ENCODE peak calls at places on chromosomes 5 and 9, in four cellular contexts. One of them, this sample, is unnamed.

GRCh38 chr5:40483316-40483715 is 196.4 kb upstream of the PTGER4 start:
- DNase-seq in adrenal gland: no peak
- DNase-seq in endothelial cell of umbilical vein: no peak
- DNase-seq in heart left ventricle: no peak
- DNase-seq in this sample: no peak

GRCh38 chr5:100004969-100005368 is 530.2 kb upstream of the FAM174A start:
- DNase-seq in adrenal gland: no peak
- DNase-seq in endothelial cell of umbilical vein: no peak
- DNase-seq in heart left ventricle: no peak
- DNase-seq in this sample: no peak

GRCh38 chr5:18732556-18733479 is 1098.6 kb downstream of the TAF11L14 start:
- DNase-seq in adrenal gland: no peak
- DNase-seq in endothelial cell of umbilical vein: no peak
- DNase-seq in heart left ventricle: no peak
- DNase-seq in this sample: no peak

GRCh38 chr5:107389130-107389553 is 281.6 kb downstream of the EFNA5 start:
- DNase-seq in adrenal gland: no peak
- DNase-seq in endothelial cell of umbilical vein: peak; percentile 92
- DNase-seq in heart left ventricle: no peak
- DNase-seq in this sample: no peak

GRCh38 chr5:142810081-142810480 is 39.9 kb downstream of the ARHGAP26 start:
- DNase-seq in adrenal gland: no peak
- DNase-seq in endothelial cell of umbilical vein: peak; percentile 71
- DNase-seq in heart left ventricle: no peak
- DNase-seq in this sample: no peak

GRCh38 chr9:21102311-21102710 is 24.6 kb upstream of the IFNB1 start:
- DNase-seq in adrenal gland: no peak
- DNase-seq in endothelial cell of umbilical vein: no peak
- DNase-seq in heart left ventricle: no peak
- DNase-seq in this sample: no peak

GRCh38 chr5:127203818-127204217 is 86.8 kb upstream of the MEGF10 start:
- DNase-seq in adrenal gland: no peak
- DNase-seq in endothelial cell of umbilical vein: no peak
- DNase-seq in heart left ventricle: no peak
- DNase-seq in this sample: no peak

GRCh38 chr9:101727621-101728524 is 10.6 kb downstream of the GRIN3A start:
- DNase-seq in adrenal gland: no peak
- DNase-seq in endothelial cell of umbilical vein: no peak
- DNase-seq in heart left ventricle: no peak
- DNase-seq in this sample: no peak

GRCh38 chr9:86126998-86127972 is 27.9 kb upstream of the GOLM1 start:
- DNase-seq in adrenal gland: peak; percentile 99
- DNase-seq in endothelial cell of umbilical vein: no peak
- DNase-seq in heart left ventricle: peak; percentile 21
- DNase-seq in this sample: peak; percentile 29

GRCh38 chr5:120538149-120538548 is 74.0 kb downstream of the PRR16 start:
- DNase-seq in adrenal gland: no peak
- DNase-seq in endothelial cell of umbilical vein: no peak
- DNase-seq in heart left ventricle: no peak
- DNase-seq in this sample: no peak

GRCh38 chr5:166961028-166961427 is 1330.4 kb upstream of the WWC1 start:
- DNase-seq in adrenal gland: no peak
- DNase-seq in endothelial cell of umbilical vein: no peak
- DNase-seq in heart left ventricle: no peak
- DNase-seq in this sample: no peak

GRCh38 chr9:95434116-95435073 is 82.4 kb downstream of the PTCH1 start:
- DNase-seq in adrenal gland: no peak
- DNase-seq in endothelial cell of umbilical vein: no peak
- DNase-seq in heart left ventricle: no peak
- DNase-seq in this sample: no peak

GRCh38 chr5:174794941-174795672 is 70.7 kb downstream of the MSX2 start:
- DNase-seq in adrenal gland: no peak
- DNase-seq in endothelial cell of umbilical vein: no peak
- DNase-seq in heart left ventricle: no peak
- DNase-seq in this sample: no peak

GRCh38 chr5:150082364-150082763 is 4.0 kb downstream of the CSF1R start:
- DNase-seq in adrenal gland: no peak
- DNase-seq in endothelial cell of umbilical vein: no peak
- DNase-seq in heart left ventricle: peak; percentile 11
- DNase-seq in this sample: no peak

GRCh38 chr5:149264432-149265069 is 7.1 kb upstream of the AFAP1L1 start:
- DNase-seq in adrenal gland: no peak
- DNase-seq in endothelial cell of umbilical vein: no peak
- DNase-seq in heart left ventricle: no peak
- DNase-seq in this sample: no peak

GRCh38 chr5:86864022-86864421 is 246.3 kb downstream of the COX7C start:
- DNase-seq in adrenal gland: no peak
- DNase-seq in endothelial cell of umbilical vein: no peak
- DNase-seq in heart left ventricle: no peak
- DNase-seq in this sample: no peak

GRCh38 chr9:13032585-13032984 is 246.9 kb downstream of the MPDZ start:
- DNase-seq in adrenal gland: no peak
- DNase-seq in endothelial cell of umbilical vein: no peak
- DNase-seq in heart left ventricle: no peak
- DNase-seq in this sample: no peak

GRCh38 chr5:132883261-132883834 is 9.9 kb downstream of the LEAP2 start:
- DNase-seq in adrenal gland: peak; percentile 69
- DNase-seq in endothelial cell of umbilical vein: peak; percentile 82
- DNase-seq in heart left ventricle: peak; percentile 49
- DNase-seq in this sample: no peak

GRCh38 chr9:72932669-72933068 is 20.2 kb downstream of the ALDH1A1 start:
- DNase-seq in adrenal gland: no peak
- DNase-seq in endothelial cell of umbilical vein: no peak
- DNase-seq in heart left ventricle: no peak
- DNase-seq in this sample: no peak

GRCh38 chr5:34490501-34491250 is 165.5 kb upstream of the RAI14 start:
- DNase-seq in adrenal gland: no peak
- DNase-seq in endothelial cell of umbilical vein: no peak
- DNase-seq in heart left ventricle: no peak
- DNase-seq in this sample: no peak

GRCh38 chr9:77457916-77458592 is 190.1 kb downstream of the GNA14 start:
- DNase-seq in adrenal gland: peak; percentile 63
- DNase-seq in endothelial cell of umbilical vein: peak; percentile 63
- DNase-seq in heart left ventricle: peak; percentile 51
- DNase-seq in this sample: peak; percentile 71

GRCh38 chr9:28059192-28059591 is 485.9 kb upstream of the C9orf72 start:
- DNase-seq in adrenal gland: no peak
- DNase-seq in endothelial cell of umbilical vein: no peak
- DNase-seq in heart left ventricle: no peak
- DNase-seq in this sample: no peak

GRCh38 chr5:133611357-133612020 is 852 bp downstream of the FSTL4 start:
- DNase-seq in adrenal gland: no peak
- DNase-seq in endothelial cell of umbilical vein: no peak
- DNase-seq in heart left ventricle: no peak
- DNase-seq in this sample: no peak

GRCh38 chr9:134159566-134160245 is 4.7 kb downstream of the RNU6ATAC start:
- DNase-seq in adrenal gland: no peak
- DNase-seq in endothelial cell of umbilical vein: no peak
- DNase-seq in heart left ventricle: no peak
- DNase-seq in this sample: no peak

GRCh38 chr9:108708448-108708847 is 147.3 kb downstream of the ACTL7B start:
- DNase-seq in adrenal gland: no peak
- DNase-seq in endothelial cell of umbilical vein: no peak
- DNase-seq in heart left ventricle: no peak
- DNase-seq in this sample: no peak

GRCh38 chr5:55868846-55869245 is 17.7 kb downstream of the IL31RA start:
- DNase-seq in adrenal gland: peak; percentile 82
- DNase-seq in endothelial cell of umbilical vein: peak; percentile 99
- DNase-seq in heart left ventricle: no peak
- DNase-seq in this sample: no peak

GRCh38 chr5:167871091-167871490 is 420.4 kb upstream of the WWC1 start:
- DNase-seq in adrenal gland: no peak
- DNase-seq in endothelial cell of umbilical vein: no peak
- DNase-seq in heart left ventricle: no peak
- DNase-seq in this sample: no peak

GRCh38 chr9:83544002-83544698 is 5.9 kb upstream of the FRMD3 start:
- DNase-seq in adrenal gland: peak; percentile 88
- DNase-seq in endothelial cell of umbilical vein: peak; percentile 65
- DNase-seq in heart left ventricle: no peak
- DNase-seq in this sample: no peak

GRCh38 chr5:159878988-159879471 is 37.3 kb upstream of the ADRA1B start:
- DNase-seq in adrenal gland: peak; percentile 23
- DNase-seq in endothelial cell of umbilical vein: no peak
- DNase-seq in heart left ventricle: peak; percentile 71
- DNase-seq in this sample: peak; percentile 67

GRCh38 chr9:89878003-89878411 is 273.2 kb downstream of the GADD45G start:
- DNase-seq in adrenal gland: peak; percentile 30
- DNase-seq in endothelial cell of umbilical vein: no peak
- DNase-seq in heart left ventricle: no peak
- DNase-seq in this sample: peak; percentile 23

GRCh38 chr5:139386039-139386438 is 2.9 kb upstream of the SLC23A1 start:
- DNase-seq in adrenal gland: no peak
- DNase-seq in endothelial cell of umbilical vein: no peak
- DNase-seq in heart left ventricle: no peak
- DNase-seq in this sample: peak; percentile 5

GRCh38 chr5:158995694-158996173 is 104.0 kb downstream of the EBF1 start:
- DNase-seq in adrenal gland: no peak
- DNase-seq in endothelial cell of umbilical vein: no peak
- DNase-seq in heart left ventricle: no peak
- DNase-seq in this sample: no peak

GRCh38 chr5:143695941-143696340 is 116.0 kb upstream of the HMHB1 start:
- DNase-seq in adrenal gland: no peak
- DNase-seq in endothelial cell of umbilical vein: no peak
- DNase-seq in heart left ventricle: no peak
- DNase-seq in this sample: no peak

GRCh38 chr5:14240366-14240765 is 97.2 kb downstream of the TRIO start:
- DNase-seq in adrenal gland: no peak
- DNase-seq in endothelial cell of umbilical vein: no peak
- DNase-seq in heart left ventricle: no peak
- DNase-seq in this sample: no peak

GRCh38 chr9:136086213-136086881 is 8.7 kb downstream of the NACC2 start:
- DNase-seq in adrenal gland: peak; percentile 31
- DNase-seq in endothelial cell of umbilical vein: no peak
- DNase-seq in heart left ventricle: no peak
- DNase-seq in this sample: no peak

DNA sequence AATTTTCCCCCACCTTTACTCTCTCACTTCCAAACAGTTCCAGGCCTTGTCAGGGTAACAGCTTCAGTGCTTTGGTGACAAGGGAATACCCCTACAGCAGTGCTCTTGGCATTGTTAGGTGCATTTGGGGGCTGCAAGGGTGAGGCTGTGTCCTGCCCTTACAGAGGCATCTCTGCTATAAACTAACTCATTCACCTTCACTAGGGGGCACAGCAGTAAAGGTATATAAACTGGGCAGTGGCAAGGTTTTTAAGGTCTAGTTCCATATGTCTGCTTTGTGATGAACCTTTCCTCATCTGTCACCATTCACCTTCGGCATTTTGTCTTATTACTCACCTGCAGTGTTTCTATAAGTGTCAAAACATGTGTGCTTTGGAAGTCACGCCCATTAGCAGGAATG is 79.1 kb upstream of the GPR151 start:
- DNase-seq in adrenal gland: no peak
- DNase-seq in endothelial cell of umbilical vein: no peak
- DNase-seq in heart left ventricle: no peak
- DNase-seq in this sample: no peak
- TF ChIP-seq CTCF in adrenal gland: no peak
- TF ChIP-seq CTCF in endothelial cell of umbilical vein: no peak
- TF ChIP-seq CTCF in heart left ventricle: no peak
- TF ChIP-seq CTCF in this sample: no peak

GRCh38 chr9:137087409-137087925 is 682 bp downstream of the MAN1B1 start:
- DNase-seq in adrenal gland: peak; percentile 37
- DNase-seq in endothelial cell of umbilical vein: no peak
- DNase-seq in heart left ventricle: no peak
- DNase-seq in this sample: no peak

GRCh38 chr9:137088121-137088520 is 1.3 kb downstream of the MAN1B1 start:
- DNase-seq in adrenal gland: no peak
- DNase-seq in endothelial cell of umbilical vein: no peak
- DNase-seq in heart left ventricle: no peak
- DNase-seq in this sample: no peak

GRCh38 chr9:137085918-137086530 is 761 bp upstream of the MAN1B1 start:
- DNase-seq in adrenal gland: peak; percentile 83
- DNase-seq in endothelial cell of umbilical vein: peak; percentile 37
- DNase-seq in heart left ventricle: no peak
- DNase-seq in this sample: peak; percentile 57

GRCh38 chr9:137084526-137084925 is 2.3 kb upstream of the MAN1B1 start:
- DNase-seq in adrenal gland: peak; percentile 34
- DNase-seq in endothelial cell of umbilical vein: no peak
- DNase-seq in heart left ventricle: no peak
- DNase-seq in this sample: no peak

GRCh38 chr9:137086531-137087408 is at the start of gene MAN1B1:
- DNase-seq in adrenal gland: peak; percentile 99
- DNase-seq in endothelial cell of umbilical vein: peak; percentile 100
- DNase-seq in heart left ventricle: peak; percentile 99
- DNase-seq in this sample: peak; percentile 99
- TF ChIP-seq POLR2A in adrenal gland: peak; percentile 89
- TF ChIP-seq POLR2A in endothelial cell of umbilical vein: peak; percentile 89
- TF ChIP-seq POLR2A in heart left ventricle: no peak
- TF ChIP-seq POLR2A in this sample: peak; percentile 87

DNA sequence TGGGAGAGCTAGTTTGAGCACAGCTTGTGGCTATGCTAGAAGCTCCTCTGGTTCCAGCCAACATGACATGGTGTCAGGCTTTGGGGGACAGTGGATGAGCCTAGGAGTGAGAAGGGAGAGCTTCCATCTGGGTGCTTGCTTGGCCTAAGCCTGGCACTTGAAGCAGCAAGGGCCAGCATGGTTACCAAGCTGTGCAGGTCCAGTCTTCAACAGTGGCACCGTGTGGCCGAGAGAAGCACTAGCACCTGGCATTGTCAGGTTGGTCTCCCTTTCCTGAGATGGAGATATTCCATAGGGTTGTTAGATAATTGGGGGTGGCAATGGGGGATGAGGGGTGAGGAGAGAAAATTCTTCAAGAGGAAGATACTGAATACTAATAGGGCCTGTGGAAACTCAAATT is 261.9 kb downstream of the PBX3 start:
- DNase-seq in adrenal gland: no peak
- DNase-seq in endothelial cell of umbilical vein: no peak
- DNase-seq in heart left ventricle: no peak
- DNase-seq in this sample: no peak
- TF ChIP-seq CTCF in adrenal gland: no peak
- TF ChIP-seq CTCF in endothelial cell of umbilical vein: no peak
- TF ChIP-seq CTCF in heart left ventricle: no peak
- TF ChIP-seq CTCF in this sample: no peak

GRCh38 chr5:181223729-181224389 is 778 bp downstream of the TRIM41 start:
- DNase-seq in adrenal gland: no peak
- DNase-seq in endothelial cell of umbilical vein: no peak
- DNase-seq in heart left ventricle: peak; percentile 60
- DNase-seq in this sample: peak; percentile 66
- TF ChIP-seq POLR2A in adrenal gland: no peak
- TF ChIP-seq POLR2A in endothelial cell of umbilical vein: peak; percentile 77
- TF ChIP-seq POLR2A in heart left ventricle: no peak
- TF ChIP-seq POLR2A in this sample: no peak

This sample was measured in ovary.